ENCODE peak calls at places on chromosomes 5 and 9, in ten cellular contexts. N is foreskin fibroblast, C is transverse colon, I is bronchial epithelial cell, L is right atrium auricular region, K is BJ, P is endothelial cell, G is AG04450, S is nephron progenitor cell, T is osteocyte. J is an unnamed sample.

GRCh38 chr9:112820886-112821285 is 69.8 kb downstream of the SLC46A2 start:
- DNase-seq in N (peak), C (no peak), I (peak), L (no peak), K (peak), P (no peak), G (peak), S (no peak), T (no peak), J (peak)

GRCh38 chr9:4769321-4770080 is 23.2 kb upstream of the RCL1 start:
- DNase-seq in N (no peak), C (no peak), I (peak), L (no peak), K (no peak), P (no peak), G (no peak), S (no peak), T (no peak), J (peak)

GRCh38 chr9:113299800-113300292 is 3.3 kb downstream of the RNF183 start:
- DNase-seq in N (no peak), C (peak), I (no peak), L (no peak), K (no peak), P (no peak), G (no peak), S (no peak), T (no peak), J (no peak)

GRCh38 chr5:124662261-124662781 is 84.1 kb downstream of the ZNF608 start:
- DNase-seq in N (no peak), C (peak), I (no peak), L (no peak), K (no peak), P (no peak), G (no peak), S (peak), T (no peak), J (peak)

GRCh38 chr9:109600142-109600541 is 102.0 kb upstream of the PTPN3 start:
- DNase-seq in N (peak), C (no peak), I (peak), L (no peak), K (peak), P (no peak), G (peak), S (no peak), T (no peak), J (peak)

GRCh38 chr5:147752666-147753290 is 29.8 kb downstream of the JAKMIP2 start:
- DNase-seq in N (no peak), C (no peak), I (no peak), L (no peak), K (no peak), P (no peak), G (no peak), S (no peak), T (no peak), J (no peak)

GRCh38 chr5:101429241-101429640 is 526.2 kb upstream of the ST8SIA4 start:
- DNase-seq in N (peak), C (no peak), I (no peak), L (no peak), K (peak), P (no peak), G (peak), S (no peak), T (no peak), J (no peak)

GRCh38 chr5:776862-777711 is 7.4 kb downstream of the ZDHHC11B start:
- DNase-seq in N (no peak), C (no peak), I (no peak), L (no peak), K (no peak), P (no peak), G (no peak), S (peak), T (no peak), J (no peak)

GRCh38 chr9:127979015-127979332 is 1.8 kb downstream of the EEIG1 start:
- DNase-seq in N (no peak), C (no peak), I (no peak), L (no peak), K (no peak), P (no peak), G (no peak), S (no peak), T (no peak), J (no peak)

GRCh38 chr9:98971168-98971914 is 27.6 kb downstream of the COL15A1 start:
- DNase-seq in N (peak), C (no peak), I (peak), L (no peak), K (no peak), P (no peak), G (peak), S (no peak), T (no peak), J (peak)

GRCh38 chr9:35903049-35903448 is 3.0 kb upstream of the HRCT1 start:
- DNase-seq in N (peak), C (no peak), I (peak), L (no peak), K (no peak), P (peak), G (no peak), S (no peak), T (peak), J (peak)

GRCh38 chr9:7186175-7186574 is 428.4 kb downstream of the KDM4C start:
- DNase-seq in N (no peak), C (no peak), I (no peak), L (no peak), K (no peak), P (no peak), G (no peak), S (no peak), T (peak), J (peak)

GRCh38 chr9:129968690-129969485 is 74.1 kb downstream of the FNBP1 start:
- DNase-seq in N (peak), C (no peak), I (peak), L (no peak), K (peak), P (no peak), G (peak), S (no peak), T (no peak), J (peak)

GRCh38 chr9:107705521-107705920 is 216.0 kb upstream of the KLF4 start:
- DNase-seq in N (no peak), C (no peak), I (peak), L (no peak), K (no peak), P (no peak), G (no peak), S (no peak), T (no peak), J (peak)

GRCh38 chr9:70408393-70409040 is 5.9 kb downstream of the KLF9 start:
- DNase-seq in N (no peak), C (no peak), I (no peak), L (no peak), K (no peak), P (no peak), G (no peak), S (no peak), T (no peak), J (no peak)

GRCh38 chr9:29211681-29212589 is 1638.7 kb upstream of the C9orf72 start:
- DNase-seq in N (peak), C (peak), I (no peak), L (no peak), K (no peak), P (peak), G (no peak), S (peak), T (no peak), J (peak)

GRCh38 chr5:80125022-80125961 is 90.1 kb downstream of the THBS4 start:
- DNase-seq in N (no peak), C (no peak), I (no peak), L (no peak), K (no peak), P (no peak), G (no peak), S (no peak), T (no peak), J (no peak)

GRCh38 chr5:142767925-142768324 is 2.3 kb upstream of the ARHGAP26 start:
- DNase-seq in N (no peak), C (no peak), I (no peak), L (no peak), K (no peak), P (no peak), G (no peak), S (no peak), T (no peak), J (no peak)

GRCh38 chr5:142770650-142771609 is 753 bp downstream of the ARHGAP26 start:
- DNase-seq in N (no peak), C (peak), I (peak), L (peak), K (no peak), P (peak), G (no peak), S (peak), T (peak), J (peak)

GRCh38 chr5:142769251-142769792 is 855 bp upstream of the ARHGAP26 start:
- DNase-seq in N (no peak), C (peak), I (no peak), L (no peak), K (no peak), P (no peak), G (no peak), S (peak), T (no peak), J (no peak)

GRCh38 chr5:142772766-142773293 is 2.7 kb downstream of the ARHGAP26 start:
- DNase-seq in N (no peak), C (no peak), I (no peak), L (no peak), K (no peak), P (no peak), G (no peak), S (no peak), T (no peak), J (no peak)

GRCh38 chr5:142769793-142770649 is at the start of gene ARHGAP26:
- DNase-seq in N (peak), C (peak), I (peak), L (peak), K (peak), P (peak), G (peak), S (peak), T (peak), J (peak)
- TF ChIP-seq CTCF in N (peak), C (peak), I (peak), L (no peak), K (peak), P (no peak), G (peak), S (no peak), T (peak), J (no peak)

DNA sequence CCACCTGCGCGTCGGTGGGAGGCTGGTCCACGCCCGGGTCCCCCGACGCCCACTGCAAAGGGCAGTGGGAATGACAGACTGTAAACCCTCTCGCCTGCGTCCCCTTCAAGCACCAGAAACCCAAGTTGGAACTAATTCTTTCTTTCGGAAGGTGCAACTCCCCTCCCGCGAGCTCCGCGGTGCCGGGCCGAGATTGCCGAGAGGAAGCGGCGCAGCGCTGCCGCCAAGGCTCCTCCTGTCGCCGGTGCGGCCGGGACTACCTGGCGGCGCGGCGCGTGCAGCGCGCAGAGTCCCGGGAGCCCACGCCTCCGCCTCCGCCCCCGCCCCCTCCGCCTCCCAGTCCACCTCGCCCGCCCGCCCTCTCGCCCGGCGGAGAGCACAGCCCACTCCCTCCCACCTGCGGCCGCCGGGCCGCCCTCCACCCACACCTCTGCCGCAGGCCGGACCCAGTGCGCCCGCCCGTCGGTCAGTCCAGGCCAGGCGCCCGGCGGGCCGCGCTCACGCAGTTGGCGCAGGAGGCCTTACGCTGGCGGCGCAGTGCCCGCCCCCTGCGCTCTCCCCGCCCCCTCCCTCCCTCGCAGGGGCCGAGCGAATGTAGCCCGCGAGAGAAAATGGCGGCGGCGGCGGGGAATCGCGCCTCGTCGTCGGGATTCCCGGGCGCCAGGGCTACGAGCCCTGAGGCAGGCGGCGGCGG is at the start of gene MAP3K1:
- DNase-seq in N (peak), C (peak), I (peak), L (peak), K (no peak), P (peak), G (no peak), S (peak), T (peak), J (peak)
- TF ChIP-seq CTCF in N (no peak), C (no peak), I (peak), L (no peak), K (no peak), P (no peak), G (no peak), S (no peak), T (peak), J (peak)

DNA sequence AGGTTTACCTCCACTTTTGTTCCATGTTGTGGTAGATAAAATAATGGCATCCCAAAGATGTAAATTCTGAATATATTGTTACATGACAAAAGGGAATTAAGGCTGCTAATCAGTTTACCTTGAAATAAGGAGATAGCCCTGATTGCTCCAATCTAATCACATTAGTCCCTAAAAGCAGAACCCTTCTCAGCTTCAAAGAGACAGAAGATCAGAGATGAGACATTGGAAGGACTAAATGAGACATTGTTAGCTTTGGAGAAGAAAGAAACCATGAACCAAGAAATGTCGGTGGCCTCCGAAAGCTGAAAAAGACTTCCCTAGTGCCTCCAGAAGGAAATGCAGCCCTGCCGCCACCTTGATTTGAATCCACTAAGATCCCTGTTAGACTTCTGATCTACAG is 82.8 kb upstream of the PARP8 start:
- DNase-seq in N (no peak), C (no peak), I (no peak), L (no peak), K (no peak), P (no peak), G (no peak), S (no peak), T (no peak), J (no peak)
- TF ChIP-seq CTCF in N (no peak), C (no peak), I (no peak), L (no peak), K (no peak), P (no peak), G (no peak), S (no peak), T (no peak), J (no peak)

DNA sequence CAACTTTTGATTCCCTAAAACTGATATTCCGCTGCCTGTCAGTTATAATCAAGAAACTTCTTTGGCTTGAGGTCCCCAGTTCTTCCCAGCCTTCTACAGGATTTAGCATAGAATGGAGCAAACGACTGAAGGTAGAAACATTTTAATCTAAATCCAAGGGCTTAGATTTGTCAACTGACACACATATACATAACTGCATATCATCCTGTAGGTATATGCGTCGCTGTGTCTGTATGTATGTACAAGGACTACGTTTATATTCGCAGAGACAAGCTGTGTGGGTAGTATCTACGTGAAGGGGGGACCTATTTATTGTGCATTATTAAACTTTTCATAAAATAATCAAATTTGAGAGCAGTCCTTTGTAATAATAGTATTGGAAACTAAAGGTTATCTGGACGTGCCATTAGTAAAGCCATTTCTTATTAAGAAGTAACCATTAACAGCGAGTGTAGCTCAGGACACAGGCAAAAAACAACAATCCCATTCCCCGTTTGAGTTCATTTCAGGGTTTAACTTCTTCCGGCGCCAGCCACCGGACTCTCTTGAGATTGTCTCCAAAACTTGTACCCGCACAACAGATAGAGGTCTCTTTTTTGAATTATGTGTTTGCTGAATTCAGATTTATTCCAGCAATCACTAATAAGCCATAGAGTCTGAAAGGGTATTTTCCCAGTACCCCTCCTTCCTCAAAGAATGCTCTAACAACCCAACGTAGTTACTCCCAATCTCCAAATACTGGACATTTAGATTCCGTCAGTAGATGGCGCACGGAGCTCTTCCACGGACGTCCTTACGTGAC is 2.1 kb upstream of the MLLT3 start:
- DNase-seq in N (peak), C (peak), I (peak), L (peak), K (no peak), P (peak), G (no peak), S (peak), T (no peak), J (peak)
- TF ChIP-seq CTCF in N (peak), C (peak), I (peak), L (peak), K (peak), P (peak), G (peak), S (peak), T (peak), J (peak)

J was measured in mammary epithelial cell.